ENCODE peak calls at places on chromosomes 3 and 15, in ten cellular contexts. One of them, this sample, is unnamed. For H3K36me3 and H3K4me1, the result is how much of the 10 kb centered on the place peaks cover.

GRCh38 chr3:25448750-25449684 is 21.0 kb downstream of the RARB start:
- DNase-seq in heart right ventricle: peak
- DNase-seq in H1: no peak
- DNase-seq in aorta: peak
- DNase-seq in endothelial cell of umbilical vein: peak
- DNase-seq in left ventricle myocardium inferior: peak
- DNase-seq in neural progenitor cell: peak
- DNase-seq in esophagus squamous epithelium: no peak
- DNase-seq in body of pancreas: peak
- DNase-seq in IMR-90: peak
- DNase-seq in this sample: peak

GRCh38 chr3:10927551-10927950 is 65.0 kb upstream of the SLC6A1 start:
- DNase-seq in left ventricle myocardium inferior: no peak
- DNase-seq in endothelial cell of umbilical vein: no peak
- DNase-seq in aorta: no peak
- DNase-seq in IMR-90: no peak
- DNase-seq in body of pancreas: no peak
- DNase-seq in H1: no peak
- DNase-seq in heart right ventricle: no peak
- DNase-seq in esophagus squamous epithelium: no peak
- DNase-seq in neural progenitor cell: no peak
- DNase-seq in this sample: no peak

GRCh38 chr15:40852529-40852928 is 8.7 kb downstream of the SPINT1 start:
- DNase-seq in left ventricle myocardium inferior: no peak
- DNase-seq in IMR-90: no peak
- DNase-seq in esophagus squamous epithelium: no peak
- DNase-seq in heart right ventricle: no peak
- DNase-seq in body of pancreas: no peak
- DNase-seq in aorta: peak
- DNase-seq in endothelial cell of umbilical vein: no peak
- DNase-seq in H1: no peak
- DNase-seq in neural progenitor cell: no peak
- DNase-seq in this sample: no peak

GRCh38 chr3:119579366-119580147 is at the start of gene ADPRH:
- DNase-seq in H1: no peak
- DNase-seq in neural progenitor cell: peak
- DNase-seq in esophagus squamous epithelium: no peak
- DNase-seq in left ventricle myocardium inferior: peak
- DNase-seq in heart right ventricle: peak
- DNase-seq in IMR-90: peak
- DNase-seq in body of pancreas: peak
- DNase-seq in aorta: peak
- DNase-seq in endothelial cell of umbilical vein: peak
- DNase-seq in this sample: no peak

GRCh38 chr3:158483701-158484100 is 87.3 kb upstream of the MLF1 start:
- DNase-seq in neural progenitor cell: no peak
- DNase-seq in H1: no peak
- DNase-seq in body of pancreas: no peak
- DNase-seq in IMR-90: no peak
- DNase-seq in left ventricle myocardium inferior: no peak
- DNase-seq in heart right ventricle: no peak
- DNase-seq in endothelial cell of umbilical vein: no peak
- DNase-seq in esophagus squamous epithelium: no peak
- DNase-seq in aorta: no peak
- DNase-seq in this sample: no peak

GRCh38 chr15:39195988-39196486 is 384.8 kb upstream of the THBS1 start:
- DNase-seq in H1: no peak
- DNase-seq in IMR-90: peak
- DNase-seq in heart right ventricle: no peak
- DNase-seq in esophagus squamous epithelium: no peak
- DNase-seq in endothelial cell of umbilical vein: peak
- DNase-seq in body of pancreas: no peak
- DNase-seq in neural progenitor cell: no peak
- DNase-seq in left ventricle myocardium inferior: no peak
- DNase-seq in aorta: no peak
- DNase-seq in this sample: no peak

GRCh38 chr3:107846282-107846852 is 244.5 kb downstream of the CD47 start:
- DNase-seq in left ventricle myocardium inferior: peak
- DNase-seq in body of pancreas: peak
- DNase-seq in aorta: peak
- DNase-seq in endothelial cell of umbilical vein: peak
- DNase-seq in heart right ventricle: peak
- DNase-seq in IMR-90: peak
- DNase-seq in H1: peak
- DNase-seq in esophagus squamous epithelium: no peak
- DNase-seq in neural progenitor cell: peak
- DNase-seq in this sample: peak

GRCh38 chr3:152769523-152769922 is 65.4 kb upstream of the P2RY1 start:
- DNase-seq in IMR-90: no peak
- DNase-seq in esophagus squamous epithelium: no peak
- DNase-seq in neural progenitor cell: no peak
- DNase-seq in endothelial cell of umbilical vein: peak
- DNase-seq in left ventricle myocardium inferior: no peak
- DNase-seq in H1: no peak
- DNase-seq in body of pancreas: no peak
- DNase-seq in aorta: no peak
- DNase-seq in heart right ventricle: no peak
- DNase-seq in this sample: no peak

GRCh38 chr3:196486263-196486662 is 17.3 kb downstream of the RNF168 start:
- DNase-seq in H1: no peak
- DNase-seq in left ventricle myocardium inferior: no peak
- DNase-seq in IMR-90: no peak
- DNase-seq in aorta: no peak
- DNase-seq in esophagus squamous epithelium: no peak
- DNase-seq in heart right ventricle: no peak
- DNase-seq in body of pancreas: no peak
- DNase-seq in endothelial cell of umbilical vein: peak
- DNase-seq in neural progenitor cell: no peak
- DNase-seq in this sample: no peak

GRCh38 chr3:2354702-2355101 is 256.0 kb downstream of the CNTN4 start:
- DNase-seq in neural progenitor cell: peak
- DNase-seq in aorta: no peak
- DNase-seq in heart right ventricle: no peak
- DNase-seq in endothelial cell of umbilical vein: no peak
- DNase-seq in IMR-90: no peak
- DNase-seq in body of pancreas: no peak
- DNase-seq in esophagus squamous epithelium: no peak
- DNase-seq in left ventricle myocardium inferior: no peak
- DNase-seq in H1: no peak
- DNase-seq in this sample: peak

GRCh38 chr15:63082366-63082765 is 39.3 kb upstream of the LACTB start:
- DNase-seq in endothelial cell of umbilical vein: no peak
- DNase-seq in IMR-90: no peak
- DNase-seq in heart right ventricle: no peak
- DNase-seq in left ventricle myocardium inferior: no peak
- DNase-seq in H1: no peak
- DNase-seq in neural progenitor cell: no peak
- DNase-seq in aorta: no peak
- DNase-seq in esophagus squamous epithelium: no peak
- DNase-seq in body of pancreas: no peak
- DNase-seq in this sample: no peak

GRCh38 chr3:55765398-55765797 is 278.3 kb upstream of the WNT5A start:
- DNase-seq in neural progenitor cell: no peak
- DNase-seq in heart right ventricle: no peak
- DNase-seq in aorta: no peak
- DNase-seq in body of pancreas: no peak
- DNase-seq in endothelial cell of umbilical vein: no peak
- DNase-seq in esophagus squamous epithelium: no peak
- DNase-seq in left ventricle myocardium inferior: no peak
- DNase-seq in IMR-90: no peak
- DNase-seq in H1: no peak
- DNase-seq in this sample: no peak

GRCh38 chr3:146543461-146544012 is 870 bp downstream of the PLSCR1 start:
- DNase-seq in IMR-90: peak
- DNase-seq in neural progenitor cell: no peak
- DNase-seq in left ventricle myocardium inferior: no peak
- DNase-seq in endothelial cell of umbilical vein: peak
- DNase-seq in body of pancreas: peak
- DNase-seq in heart right ventricle: no peak
- DNase-seq in H1: no peak
- DNase-seq in esophagus squamous epithelium: no peak
- DNase-seq in aorta: peak
- DNase-seq in this sample: no peak

GRCh38 chr3:99620077-99620476 is 18.3 kb upstream of the COL8A1 start:
- DNase-seq in body of pancreas: no peak
- DNase-seq in esophagus squamous epithelium: no peak
- DNase-seq in neural progenitor cell: no peak
- DNase-seq in endothelial cell of umbilical vein: no peak
- DNase-seq in IMR-90: no peak
- DNase-seq in H1: no peak
- DNase-seq in aorta: no peak
- DNase-seq in heart right ventricle: no peak
- DNase-seq in left ventricle myocardium inferior: no peak
- DNase-seq in this sample: no peak

GRCh38 chr3:172515130-172515918 is 7.9 kb downstream of the TNFSF10 start:
- DNase-seq in left ventricle myocardium inferior: no peak
- DNase-seq in endothelial cell of umbilical vein: peak
- DNase-seq in body of pancreas: no peak
- DNase-seq in heart right ventricle: no peak
- DNase-seq in neural progenitor cell: no peak
- DNase-seq in aorta: no peak
- DNase-seq in H1: no peak
- DNase-seq in IMR-90: peak
- DNase-seq in esophagus squamous epithelium: no peak
- DNase-seq in this sample: no peak
- H3K36me3 ChIP-seq in left ventricle myocardium inferior: under half
- H3K36me3 ChIP-seq in endothelial cell of umbilical vein: under half
- H3K36me3 ChIP-seq in body of pancreas: under half
- H3K36me3 ChIP-seq in heart right ventricle: under half
- H3K36me3 ChIP-seq in neural progenitor cell: under half
- H3K36me3 ChIP-seq in aorta: under half
- H3K36me3 ChIP-seq in H1: under half
- H3K36me3 ChIP-seq in IMR-90: under half
- H3K36me3 ChIP-seq in esophagus squamous epithelium: under half
- H3K36me3 ChIP-seq in this sample: under half

GRCh38 chr3:71031151-71031550 is 552.4 kb downstream of the FOXP1 start:
- DNase-seq in left ventricle myocardium inferior: no peak
- DNase-seq in H1: no peak
- DNase-seq in neural progenitor cell: no peak
- DNase-seq in IMR-90: no peak
- DNase-seq in endothelial cell of umbilical vein: no peak
- DNase-seq in aorta: no peak
- DNase-seq in body of pancreas: no peak
- DNase-seq in heart right ventricle: no peak
- DNase-seq in esophagus squamous epithelium: no peak
- DNase-seq in this sample: no peak
- H3K4me1 ChIP-seq in left ventricle myocardium inferior: half or more
- H3K4me1 ChIP-seq in H1: under half
- H3K4me1 ChIP-seq in neural progenitor cell: under half
- H3K4me1 ChIP-seq in IMR-90: under half
- H3K4me1 ChIP-seq in endothelial cell of umbilical vein: under half
- H3K4me1 ChIP-seq in aorta: under half
- H3K4me1 ChIP-seq in body of pancreas: under half
- H3K4me1 ChIP-seq in heart right ventricle: under half
- H3K4me1 ChIP-seq in esophagus squamous epithelium: under half
- H3K4me1 ChIP-seq in this sample: under half

GRCh38 chr3:101643861-101644613 is 32.9 kb downstream of the ZBTB11 start:
- DNase-seq in endothelial cell of umbilical vein: peak
- DNase-seq in esophagus squamous epithelium: no peak
- DNase-seq in neural progenitor cell: no peak
- DNase-seq in aorta: no peak
- DNase-seq in H1: no peak
- DNase-seq in IMR-90: peak
- DNase-seq in left ventricle myocardium inferior: no peak
- DNase-seq in body of pancreas: no peak
- DNase-seq in heart right ventricle: no peak
- DNase-seq in this sample: peak
- H3K27ac ChIP-seq in endothelial cell of umbilical vein: no peak
- H3K27ac ChIP-seq in esophagus squamous epithelium: no peak
- H3K27ac ChIP-seq in neural progenitor cell: no peak
- H3K27ac ChIP-seq in aorta: no peak
- H3K27ac ChIP-seq in H1: no peak
- H3K27ac ChIP-seq in IMR-90: no peak
- H3K27ac ChIP-seq in left ventricle myocardium inferior: no peak
- H3K27ac ChIP-seq in body of pancreas: no peak
- H3K27ac ChIP-seq in heart right ventricle: no peak
- H3K27ac ChIP-seq in this sample: peak

GRCh38 chr15:34927726-34928125 is 41.8 kb downstream of the AQR start:
- DNase-seq in IMR-90: no peak
- DNase-seq in left ventricle myocardium inferior: no peak
- DNase-seq in aorta: no peak
- DNase-seq in endothelial cell of umbilical vein: peak
- DNase-seq in neural progenitor cell: no peak
- DNase-seq in body of pancreas: no peak
- DNase-seq in esophagus squamous epithelium: no peak
- DNase-seq in heart right ventricle: no peak
- DNase-seq in H1: no peak
- DNase-seq in this sample: no peak
- H3K36me3 ChIP-seq in IMR-90: under half
- H3K36me3 ChIP-seq in left ventricle myocardium inferior: half or more
- H3K36me3 ChIP-seq in aorta: under half
- H3K36me3 ChIP-seq in endothelial cell of umbilical vein: under half
- H3K36me3 ChIP-seq in neural progenitor cell: under half
- H3K36me3 ChIP-seq in body of pancreas: under half
- H3K36me3 ChIP-seq in esophagus squamous epithelium: half or more
- H3K36me3 ChIP-seq in heart right ventricle: under half
- H3K36me3 ChIP-seq in H1: under half
- H3K36me3 ChIP-seq in this sample: half or more

GRCh38 chr3:167996514-167996913 is 99.2 kb downstream of the GOLIM4 start:
- DNase-seq in IMR-90: no peak
- DNase-seq in H1: no peak
- DNase-seq in body of pancreas: no peak
- DNase-seq in esophagus squamous epithelium: no peak
- DNase-seq in neural progenitor cell: no peak
- DNase-seq in heart right ventricle: no peak
- DNase-seq in left ventricle myocardium inferior: no peak
- DNase-seq in endothelial cell of umbilical vein: no peak
- DNase-seq in aorta: no peak
- DNase-seq in this sample: no peak
- H3K4me1 ChIP-seq in IMR-90: under half
- H3K4me1 ChIP-seq in H1: under half
- H3K4me1 ChIP-seq in body of pancreas: under half
- H3K4me1 ChIP-seq in esophagus squamous epithelium: under half
- H3K4me1 ChIP-seq in neural progenitor cell: under half
- H3K4me1 ChIP-seq in heart right ventricle: under half
- H3K4me1 ChIP-seq in left ventricle myocardium inferior: under half
- H3K4me1 ChIP-seq in endothelial cell of umbilical vein: under half
- H3K4me1 ChIP-seq in aorta: under half
- H3K4me1 ChIP-seq in this sample: under half

GRCh38 chr3:57068437-57069089 is 8.1 kb downstream of the SPATA12 start:
- DNase-seq in neural progenitor cell: peak
- DNase-seq in esophagus squamous epithelium: peak
- DNase-seq in heart right ventricle: no peak
- DNase-seq in IMR-90: peak
- DNase-seq in endothelial cell of umbilical vein: peak
- DNase-seq in aorta: peak
- DNase-seq in body of pancreas: peak
- DNase-seq in left ventricle myocardium inferior: peak
- DNase-seq in H1: no peak
- DNase-seq in this sample: peak
- H3K27ac ChIP-seq in neural progenitor cell: no peak
- H3K27ac ChIP-seq in esophagus squamous epithelium: peak
- H3K27ac ChIP-seq in heart right ventricle: peak
- H3K27ac ChIP-seq in IMR-90: no peak
- H3K27ac ChIP-seq in endothelial cell of umbilical vein: peak
- H3K27ac ChIP-seq in aorta: no peak
- H3K27ac ChIP-seq in body of pancreas: peak
- H3K27ac ChIP-seq in left ventricle myocardium inferior: peak
- H3K27ac ChIP-seq in H1: no peak
- H3K27ac ChIP-seq in this sample: peak

This sample was measured in SJCRH30.